ENCODE peak calls at places on chromosomes 12 and 14, in four cellular contexts. S is lower leg skin, C is body of pancreas, X is fibroblast of lung. O is an unnamed sample.

GRCh38 chr14:71463807-71464206 is 468.4 kb upstream of the RGS6 start:
- DNase-seq in S (no peak), C (no peak), X (no peak), O (no peak)

GRCh38 chr14:103875010-103875409 is 27.6 kb upstream of the PPP1R13B start:
- DNase-seq in S (no peak), C (no peak), X (no peak), O (no peak)

GRCh38 chr14:74852922-74853530 is 22.9 kb downstream of the PROX2 start:
- DNase-seq in S (no peak), C (no peak), X (peak; percentile 82), O (peak; percentile 49)

GRCh38 chr14:105496831-105497591 is 6.0 kb downstream of the TEDC1 start:
- DNase-seq in S (peak; percentile 82), C (no peak), X (no peak), O (peak; percentile 85)

GRCh38 chr12:5417500-5417899 is 14.4 kb upstream of the NTF3 start:
- DNase-seq in S (no peak), C (no peak), X (no peak), O (no peak)

GRCh38 chr12:5088586-5089264 is 45.0 kb downstream of the KCNA5 start:
- DNase-seq in S (no peak), C (peak; percentile 17), X (peak; percentile 97), O (no peak)

GRCh38 chr12:131800594-131801135 is 27.5 kb upstream of the MMP17 start:
- DNase-seq in S (no peak), C (no peak), X (no peak), O (peak; percentile 65)

GRCh38 chr14:49893309-49894213 is 679 bp downstream of the ARF6 start:
- DNase-seq in S (peak; percentile 94), C (peak; percentile 48), X (peak; percentile 42), O (peak; percentile 85)

GRCh38 chr14:65069874-65070709 is 32.2 kb downstream of the MAX start:
- DNase-seq in S (no peak), C (peak; percentile 86), X (no peak), O (no peak)

GRCh38 chr12:84134797-84135366 is 777.7 kb downstream of the SLC6A15 start:
- DNase-seq in S (no peak), C (no peak), X (no peak), O (no peak)

GRCh38 chr12:49796606-49797451 is 31.4 kb downstream of the NCKAP5L start:
- DNase-seq in S (no peak), C (no peak), X (no peak), O (peak; percentile 73)

GRCh38 chr14:22791302-22791701 is 23.9 kb downstream of the SLC7A7 start:
- DNase-seq in S (no peak), C (no peak), X (peak; percentile 53), O (peak; percentile 87)

GRCh38 chr12:118011961-118012360 is 4.5 kb upstream of the RFC5 start:
- DNase-seq in S (no peak), C (no peak), X (no peak), O (no peak)

GRCh38 chr14:70811065-70811464 is 1.8 kb upstream of the MAP3K9 start:
- DNase-seq in S (no peak), C (no peak), X (no peak), O (no peak)

GRCh38 chr12:47397664-47398281 is 308.1 kb downstream of the RPAP3 start:
- DNase-seq in S (no peak), C (no peak), X (peak; percentile 75), O (no peak)

GRCh38 chr14:80946797-80947196 is 5.3 kb upstream of the CEP128 start:
- DNase-seq in S (no peak), C (no peak), X (no peak), O (no peak)

GRCh38 chr12:117580718-117581062 is 219.3 kb upstream of the NOS1 start:
- DNase-seq in S (peak; percentile 86), C (peak; percentile 14), X (no peak), O (no peak)

GRCh38 chr12:6067152-6067916 is 57.1 kb downstream of the VWF start:
- DNase-seq in S (no peak), C (no peak), X (peak; percentile 35), O (peak; percentile 86)

GRCh38 chr12:53476769-53477209 is 22.5 kb downstream of the MAP3K12 start:
- DNase-seq in S (no peak), C (no peak), X (no peak), O (peak; percentile 32)

GRCh38 chr12:98013560-98013959 is 501.8 kb upstream of the TMPO start:
- DNase-seq in S (no peak), C (peak; percentile 10), X (no peak), O (no peak)

GRCh38 chr12:45191239-45191638 is 24.7 kb upstream of the ANO6 start:
- DNase-seq in S (no peak), C (no peak), X (peak; percentile 30), O (no peak)

GRCh38 chr12:57940052-57940914 is 1.1 kb upstream of the ATP23 start:
- DNase-seq in S (no peak), C (no peak), X (no peak), O (peak; percentile 35)

GRCh38 chr12:11824069-11824468 is 174.6 kb downstream of the ETV6 start:
- DNase-seq in S (peak; percentile 58), C (no peak), X (no peak), O (no peak)

GRCh38 chr12:132848521-132848920 is 19.9 kb upstream of the GOLGA3 start:
- DNase-seq in S (no peak), C (no peak), X (no peak), O (no peak)

GRCh38 chr12:24937553-24938244 is 11.2 kb downstream of the BCAT1 start:
- DNase-seq in S (no peak), C (no peak), X (no peak), O (peak; percentile 54)

GRCh38 chr14:81435578-81436295 is 35.6 kb upstream of the STON2 start:
- DNase-seq in S (peak; percentile 89), C (peak; percentile 52), X (peak; percentile 23), O (peak; percentile 88)

GRCh38 chr12:120662879-120663278 is 22.5 kb downstream of the CABP1 start:
- DNase-seq in S (no peak), C (no peak), X (no peak), O (no peak)

GRCh38 chr12:49533331-49533730 is 5.5 kb upstream of the KCNH3 start:
- DNase-seq in S (peak; percentile 40), C (no peak), X (no peak), O (no peak)

GRCh38 chr12:40224439-40225291 is at the start of gene LRRK2:
- DNase-seq in S (peak; percentile 96), C (peak; percentile 73), X (peak; percentile 65), O (peak; percentile 89)

GRCh38 chr12:89709994-89710872 is 1.6 kb upstream of the ATP2B1 start:
- DNase-seq in S (peak; percentile 94), C (peak; percentile 35), X (no peak), O (peak; percentile 87)

GRCh38 chr14:32524609-32525391 is 195.7 kb downstream of the AKAP6 start:
- DNase-seq in S (no peak), C (no peak), X (peak; percentile 16), O (peak; percentile 69)

GRCh38 chr14:85441909-85442643 is 87.9 kb upstream of the FLRT2 start:
- DNase-seq in S (no peak), C (no peak), X (no peak), O (no peak)

GRCh38 chr12:67394600-67394999 is 125.4 kb downstream of the CAND1 start:
- DNase-seq in S (no peak), C (peak; percentile 72), X (peak; percentile 50), O (peak; percentile 47)

GRCh38 chr12:11853126-11853525 is 203.7 kb downstream of the ETV6 start:
- DNase-seq in S (no peak), C (no peak), X (no peak), O (no peak)

GRCh38 chr12:49446571-49446970 is 79.3 kb downstream of the SPATS2 start:
- DNase-seq in S (no peak), C (no peak), X (no peak), O (no peak)

GRCh38 chr14:64549805-64550538 is at the start of gene PPP1R36:
- DNase-seq in S (peak; percentile 90), C (peak; percentile 64), X (peak; percentile 23), O (peak; percentile 78)

GRCh38 chr14:65860956-65861631 is 448.6 kb downstream of the FUT8 start:
- DNase-seq in S (peak; percentile 60), C (no peak), X (no peak), O (no peak)

GRCh38 chr12:74292351-74293194 is 245.1 kb upstream of the ATXN7L3B start:
- DNase-seq in S (no peak), C (no peak), X (no peak), O (no peak)

GRCh38 chr12:7642876-7643309 is 22.8 kb downstream of the APOBEC1 start:
- DNase-seq in S (no peak), C (no peak), X (peak; percentile 9), O (no peak)
- TF ChIP-seq CTCF in S (no peak), C (peak; percentile 15), X (no peak), O (peak; percentile 49)

GRCh38 chr14:77151245-77151644 is 9.7 kb upstream of the ZDHHC22 start:
- DNase-seq in S (no peak), C (no peak), X (no peak), O (peak; percentile 81)

GRCh38 chr14:77155083-77155482 is 13.5 kb upstream of the ZDHHC22 start:
- DNase-seq in S (no peak), C (no peak), X (no peak), O (peak; percentile 2)

GRCh38 chr14:77153802-77154201 is 12.2 kb upstream of the ZDHHC22 start:
- DNase-seq in S (no peak), C (no peak), X (no peak), O (no peak)

GRCh38 chr14:77154421-77154820 is 12.8 kb upstream of the ZDHHC22 start:
- DNase-seq in S (no peak), C (no peak), X (no peak), O (peak; percentile 17)

DNA sequence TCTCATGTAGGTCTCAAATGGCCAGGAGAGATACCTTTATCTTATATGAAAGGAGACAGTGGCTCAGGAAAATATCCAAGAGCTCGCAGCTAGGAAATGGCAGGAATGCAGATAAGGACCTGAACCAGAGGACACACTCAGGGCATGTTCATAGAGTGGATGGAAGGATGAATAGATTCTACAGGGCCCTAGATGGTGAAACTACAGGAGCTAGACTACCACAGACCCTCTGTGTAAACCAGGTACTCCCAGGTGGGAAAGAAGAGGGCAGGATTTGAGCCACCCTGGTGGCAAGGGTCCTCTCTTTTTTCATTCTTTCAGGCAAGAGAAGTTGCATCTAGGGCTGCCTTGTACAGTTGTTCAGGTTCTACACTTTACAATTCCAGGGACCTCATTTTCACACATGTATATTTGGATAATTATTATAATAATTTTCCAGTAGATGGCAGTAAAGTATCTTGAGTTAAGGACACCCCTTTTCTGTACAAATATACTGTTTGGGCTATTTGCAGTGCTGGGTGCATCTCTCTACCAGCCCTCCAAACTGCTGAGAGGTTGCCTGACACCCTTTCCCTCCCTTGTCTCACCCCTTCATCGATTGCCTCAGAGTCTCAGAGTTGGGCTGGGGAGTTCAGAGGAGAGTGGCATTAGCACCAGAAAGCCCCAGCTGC is 10.5 kb upstream of the ZDHHC22 start:
- DNase-seq in S (no peak), C (no peak), X (peak; percentile 42), O (peak; percentile 92)
- TF ChIP-seq CTCF in S (no peak), C (peak; percentile 41), X (no peak), O (peak; percentile 36)

GRCh38 chr12:106711316-106711715 is 63.2 kb upstream of the RIC8B start:
- DNase-seq in S (no peak), C (no peak), X (no peak), O (no peak)

GRCh38 chr12:106712768-106713167 is 61.7 kb upstream of the RIC8B start:
- DNase-seq in S (peak; percentile 17), C (no peak), X (no peak), O (no peak)

GRCh38 chr12:106705971-106706370 is 68.5 kb upstream of the RIC8B start:
- DNase-seq in S (peak; percentile 50), C (no peak), X (no peak), O (no peak)

GRCh38 chr12:106710143-106710893 is 64.2 kb upstream of the RIC8B start:
- DNase-seq in S (peak; percentile 8), C (no peak), X (no peak), O (no peak)

GRCh38 chr12:106709068-106709511 is 65.4 kb upstream of the RIC8B start:
- DNase-seq in S (peak; percentile 6), C (no peak), X (no peak), O (no peak)
- TF ChIP-seq CTCF in S (no peak), C (no peak), X (no peak), O (no peak)

GRCh38 chr12:26196424-26196722 is 1.0 kb downstream of the SSPN start:
- DNase-seq in S (no peak), C (no peak), X (peak; percentile 48), O (no peak)
- TF ChIP-seq CTCF in S (no peak), C (no peak), X (no peak), O (no peak)

O was measured in osteoblast.